ENCODE peak calls at places on chromosomes 7 and 10, in nine cellular contexts. H is substantia nigra; O is RKO; J is activated naive CD4-positive, alpha-beta T cell; Q is heart left ventricle; T is ACHN; F is Kasumi-1; K is myocyte; V is DMS79. S is an unnamed sample.

GRCh38 chr10:100535715-100536353 is at the start of gene HIF1AN:
- DNase-seq in H (peak; percentile 28), O (peak; percentile 97), J (peak; percentile 63), Q (peak; percentile 92), T (peak; percentile 97), F (peak; percentile 99), K (peak; percentile 97), V (peak; percentile 59), S (peak; percentile 97)

GRCh38 chr10:94762393-94762792 is at the start of gene CYP2C19:
- DNase-seq in H (no peak), O (no peak), J (no peak), Q (no peak), T (no peak), F (no peak), K (no peak), V (no peak), S (no peak)

GRCh38 chr7:137120690-137121089 is 222.8 kb downstream of the PTN start:
- DNase-seq in H (no peak), O (no peak), J (no peak), Q (no peak), T (no peak), F (no peak), K (peak; percentile 64), V (no peak), S (no peak)

GRCh38 chr10:30094601-30095000 is 35.2 kb upstream of the JCAD start:
- DNase-seq in H (no peak), O (no peak), J (no peak), Q (no peak), T (no peak), F (no peak), K (no peak), V (no peak), S (no peak)

GRCh38 chr7:20157456-20157855 is 59.7 kb downstream of the MACC1 start:
- DNase-seq in H (no peak), O (no peak), J (no peak), Q (no peak), T (no peak), F (no peak), K (peak; percentile 26), V (no peak), S (no peak)

GRCh38 chr10:52007091-52007490 is 307.0 kb upstream of the DKK1 start:
- DNase-seq in H (no peak), O (no peak), J (no peak), Q (no peak), T (no peak), F (no peak), K (no peak), V (no peak), S (no peak)

GRCh38 chr7:99560834-99561734 is 2.6 kb downstream of the ZNF655 start:
- DNase-seq in H (no peak), O (peak; percentile 39), J (no peak), Q (no peak), T (no peak), F (no peak), K (peak; percentile 76), V (no peak), S (no peak)

GRCh38 chr7:34463830-34464229 is 194.2 kb upstream of the NPSR1 start:
- DNase-seq in H (no peak), O (no peak), J (no peak), Q (no peak), T (peak; percentile 15), F (no peak), K (no peak), V (no peak), S (no peak)

GRCh38 chr7:107613948-107614347 is 33.9 kb downstream of the BCAP29 start:
- DNase-seq in H (no peak), O (no peak), J (no peak), Q (no peak), T (no peak), F (no peak), K (no peak), V (no peak), S (no peak)

GRCh38 chr10:7260412-7260900 is 150.4 kb downstream of the SFMBT2 start:
- DNase-seq in H (no peak), O (peak; percentile 78), J (no peak), Q (peak; percentile 86), T (peak; percentile 52), F (peak; percentile 96), K (peak; percentile 1), V (no peak), S (peak; percentile 19)

GRCh38 chr7:50308301-50309129 is 4.0 kb downstream of the IKZF1 start:
- DNase-seq in H (no peak), O (no peak), J (no peak), Q (no peak), T (no peak), F (peak; percentile 77), K (no peak), V (no peak), S (no peak)

GRCh38 chr7:1758859-1759521 is 88.9 kb downstream of the ELFN1 start:
- DNase-seq in H (no peak), O (no peak), J (no peak), Q (peak; percentile 86), T (no peak), F (no peak), K (no peak), V (no peak), S (no peak)

GRCh38 chr10:108812296-108812695 is 1111.0 kb downstream of the XPNPEP1 start:
- DNase-seq in H (no peak), O (no peak), J (no peak), Q (no peak), T (no peak), F (no peak), K (no peak), V (no peak), S (no peak)

GRCh38 chr10:3452683-3453388 is 280.3 kb upstream of the PITRM1 start:
- DNase-seq in H (no peak), O (no peak), J (no peak), Q (no peak), T (peak; percentile 84), F (no peak), K (peak; percentile 71), V (no peak), S (no peak)

GRCh38 chr7:46764100-46764941 is 817.6 kb downstream of the TNS3 start:
- DNase-seq in H (no peak), O (peak; percentile 76), J (no peak), Q (peak; percentile 72), T (peak; percentile 98), F (no peak), K (peak; percentile 100), V (no peak), S (peak; percentile 87)

GRCh38 chr10:100328198-100328597 is 1.8 kb downstream of the PKD2L1 start:
- DNase-seq in H (no peak), O (no peak), J (no peak), Q (no peak), T (no peak), F (no peak), K (no peak), V (no peak), S (no peak)

GRCh38 chr7:130930260-130930659 is 196.3 kb upstream of the KLF14 start:
- DNase-seq in H (no peak), O (peak; percentile 99), J (no peak), Q (no peak), T (no peak), F (no peak), K (peak; percentile 81), V (no peak), S (no peak)

GRCh38 chr10:130778166-130778545 is 533.4 kb downstream of the TCERG1L start:
- DNase-seq in H (no peak), O (no peak), J (no peak), Q (no peak), T (no peak), F (no peak), K (no peak), V (no peak), S (no peak)

GRCh38 chr7:87934699-87935372 is 785 bp downstream of the ADAM22 start:
- DNase-seq in H (no peak), O (peak; percentile 34), J (no peak), Q (no peak), T (peak; percentile 28), F (peak; percentile 34), K (peak; percentile 10), V (no peak), S (peak; percentile 48)

GRCh38 chr10:68876246-68876918 is 24.7 kb upstream of the DDX50 start:
- DNase-seq in H (no peak), O (no peak), J (no peak), Q (no peak), T (no peak), F (no peak), K (no peak), V (no peak), S (peak; percentile 17)

GRCh38 chr7:149072438-149072775 is 18.1 kb downstream of the ZNF786 start:
- DNase-seq in H (no peak), O (no peak), J (no peak), Q (no peak), T (no peak), F (no peak), K (no peak), V (no peak), S (no peak)

GRCh38 chr7:143381427-143382125 is 431 bp downstream of the ZYX start:
- DNase-seq in H (no peak), O (peak; percentile 53), J (no peak), Q (peak; percentile 79), T (peak; percentile 70), F (no peak), K (peak; percentile 91), V (peak; percentile 3), S (peak; percentile 90)

GRCh38 chr7:99794585-99795502 is 10.9 kb upstream of the CYP3A4 start:
- DNase-seq in H (no peak), O (no peak), J (no peak), Q (no peak), T (peak; percentile 33), F (no peak), K (peak; percentile 62), V (no peak), S (no peak)

GRCh38 chr7:3942778-3943177 is 641.7 kb downstream of the SDK1 start:
- DNase-seq in H (no peak), O (no peak), J (no peak), Q (no peak), T (peak; percentile 41), F (no peak), K (peak; percentile 78), V (no peak), S (peak; percentile 17)

GRCh38 chr10:114042895-114043531 is 653 bp upstream of the ADRB1 start:
- DNase-seq in H (no peak), O (peak; percentile 54), J (no peak), Q (peak; percentile 83), T (peak; percentile 46), F (peak; percentile 87), K (peak; percentile 40), V (no peak), S (peak; percentile 52)

GRCh38 chr7:138164804-138165203 is 88.5 kb downstream of the AKR1D1 start:
- DNase-seq in H (no peak), O (no peak), J (no peak), Q (no peak), T (no peak), F (no peak), K (no peak), V (no peak), S (no peak)

GRCh38 chr10:101467286-101467770 is 113.4 kb downstream of the BTRC start:
- DNase-seq in H (no peak), O (peak; percentile 88), J (no peak), Q (no peak), T (peak; percentile 74), F (peak; percentile 92), K (peak; percentile 71), V (peak; percentile 50), S (peak; percentile 87)

GRCh38 chr10:132942101-132942739 is at the start of gene CFAP46:
- DNase-seq in H (no peak), O (no peak), J (no peak), Q (peak; percentile 77), T (peak; percentile 72), F (no peak), K (no peak), V (no peak), S (no peak)

GRCh38 chr10:124693801-124694416 is 50.3 kb downstream of the FAM53B start:
- DNase-seq in H (no peak), O (no peak), J (no peak), Q (peak; percentile 55), T (no peak), F (no peak), K (no peak), V (peak; percentile 67), S (no peak)

GRCh38 chr10:42776681-42777080 is 5.9 kb upstream of the BMS1 start:
- DNase-seq in H (no peak), O (no peak), J (no peak), Q (no peak), T (no peak), F (no peak), K (no peak), V (no peak), S (no peak)

GRCh38 chr10:85786401-85786899 is 580.1 kb downstream of the GRID1 start:
- DNase-seq in H (no peak), O (no peak), J (no peak), Q (no peak), T (peak; percentile 4), F (no peak), K (no peak), V (no peak), S (peak; percentile 2)